ENCODE peak calls at places on chromosome 15, in nine cellular contexts. One of them, this sample, is unnamed.

GRCh38 chr15:69568621-69569020 is 116.0 kb downstream of the RPLP1 start:
- DNase-seq in NCI-H1092: no peak
- DNase-seq in NCI-H510A treated with DMSO at 0.1 percent for 48 hours: no peak
- DNase-seq in activated CD4-positive, alpha-beta memory T cell treated with anti-CD3 and anti-CD28 coated beads, Interleukin-2, amount 10 ng/mL, durations not matched to agents 7 days and 5 days: no peak
- DNase-seq in HEK293T: no peak
- DNase-seq in cardiac fibroblast: peak
- DNase-seq in stimulated activated CD8-positive, alpha-beta memory T cell treated with anti-CD3 and anti-CD28 coated beads, Interleukin-15, amount 100 ng/mL, for 48 hours: no peak
- DNase-seq in hepatocyte: no peak
- DNase-seq in NCI-H460: no peak
- DNase-seq in this sample: no peak

GRCh38 chr15:101500865-101501551 is 11.5 kb upstream of the PCSK6 start:
- DNase-seq in NCI-H1092: no peak
- DNase-seq in NCI-H460: no peak
- DNase-seq in activated CD4-positive, alpha-beta memory T cell treated with anti-CD3 and anti-CD28 coated beads, Interleukin-2, amount 10 ng/mL, durations not matched to agents 7 days and 5 days: no peak
- DNase-seq in cardiac fibroblast: peak
- DNase-seq in stimulated activated CD8-positive, alpha-beta memory T cell treated with anti-CD3 and anti-CD28 coated beads, Interleukin-15, amount 100 ng/mL, for 48 hours: no peak
- DNase-seq in NCI-H510A treated with DMSO at 0.1 percent for 48 hours: no peak
- DNase-seq in hepatocyte: peak
- DNase-seq in HEK293T: no peak
- DNase-seq in this sample: no peak

GRCh38 chr15:39400821-39401550 is 179.9 kb upstream of the THBS1 start:
- DNase-seq in activated CD4-positive, alpha-beta memory T cell treated with anti-CD3 and anti-CD28 coated beads, Interleukin-2, amount 10 ng/mL, durations not matched to agents 7 days and 5 days: no peak
- DNase-seq in NCI-H1092: no peak
- DNase-seq in HEK293T: no peak
- DNase-seq in hepatocyte: peak
- DNase-seq in stimulated activated CD8-positive, alpha-beta memory T cell treated with anti-CD3 and anti-CD28 coated beads, Interleukin-15, amount 100 ng/mL, for 48 hours: no peak
- DNase-seq in cardiac fibroblast: peak
- DNase-seq in NCI-H460: no peak
- DNase-seq in NCI-H510A treated with DMSO at 0.1 percent for 48 hours: no peak
- DNase-seq in this sample: no peak

GRCh38 chr15:41836072-41836471 is 2.6 kb upstream of the PLA2G4B start:
- DNase-seq in cardiac fibroblast: no peak
- DNase-seq in NCI-H460: no peak
- DNase-seq in HEK293T: no peak
- DNase-seq in stimulated activated CD8-positive, alpha-beta memory T cell treated with anti-CD3 and anti-CD28 coated beads, Interleukin-15, amount 100 ng/mL, for 48 hours: no peak
- DNase-seq in activated CD4-positive, alpha-beta memory T cell treated with anti-CD3 and anti-CD28 coated beads, Interleukin-2, amount 10 ng/mL, durations not matched to agents 7 days and 5 days: no peak
- DNase-seq in hepatocyte: no peak
- DNase-seq in NCI-H510A treated with DMSO at 0.1 percent for 48 hours: no peak
- DNase-seq in NCI-H1092: no peak
- DNase-seq in this sample: no peak

GRCh38 chr15:41878355-41878699 is 15.5 kb downstream of the SPTBN5 start:
- DNase-seq in HEK293T: no peak
- DNase-seq in activated CD4-positive, alpha-beta memory T cell treated with anti-CD3 and anti-CD28 coated beads, Interleukin-2, amount 10 ng/mL, durations not matched to agents 7 days and 5 days: no peak
- DNase-seq in hepatocyte: no peak
- DNase-seq in cardiac fibroblast: no peak
- DNase-seq in NCI-H1092: peak
- DNase-seq in NCI-H460: no peak
- DNase-seq in stimulated activated CD8-positive, alpha-beta memory T cell treated with anti-CD3 and anti-CD28 coated beads, Interleukin-15, amount 100 ng/mL, for 48 hours: no peak
- DNase-seq in NCI-H510A treated with DMSO at 0.1 percent for 48 hours: peak
- DNase-seq in this sample: no peak

GRCh38 chr15:81942655-81943054 is 103.2 kb downstream of the MEX3B start:
- DNase-seq in NCI-H1092: no peak
- DNase-seq in cardiac fibroblast: no peak
- DNase-seq in NCI-H460: no peak
- DNase-seq in activated CD4-positive, alpha-beta memory T cell treated with anti-CD3 and anti-CD28 coated beads, Interleukin-2, amount 10 ng/mL, durations not matched to agents 7 days and 5 days: no peak
- DNase-seq in hepatocyte: no peak
- DNase-seq in stimulated activated CD8-positive, alpha-beta memory T cell treated with anti-CD3 and anti-CD28 coated beads, Interleukin-15, amount 100 ng/mL, for 48 hours: no peak
- DNase-seq in HEK293T: no peak
- DNase-seq in NCI-H510A treated with DMSO at 0.1 percent for 48 hours: no peak
- DNase-seq in this sample: no peak

GRCh38 chr15:33587773-33588172 is 277.0 kb downstream of the RYR3 start:
- DNase-seq in activated CD4-positive, alpha-beta memory T cell treated with anti-CD3 and anti-CD28 coated beads, Interleukin-2, amount 10 ng/mL, durations not matched to agents 7 days and 5 days: no peak
- DNase-seq in NCI-H510A treated with DMSO at 0.1 percent for 48 hours: no peak
- DNase-seq in hepatocyte: no peak
- DNase-seq in NCI-H1092: no peak
- DNase-seq in cardiac fibroblast: peak
- DNase-seq in HEK293T: no peak
- DNase-seq in stimulated activated CD8-positive, alpha-beta memory T cell treated with anti-CD3 and anti-CD28 coated beads, Interleukin-15, amount 100 ng/mL, for 48 hours: no peak
- DNase-seq in NCI-H460: no peak
- DNase-seq in this sample: no peak

GRCh38 chr15:29731865-29732264 is 90.4 kb downstream of the TJP1 start:
- DNase-seq in HEK293T: no peak
- DNase-seq in stimulated activated CD8-positive, alpha-beta memory T cell treated with anti-CD3 and anti-CD28 coated beads, Interleukin-15, amount 100 ng/mL, for 48 hours: no peak
- DNase-seq in NCI-H510A treated with DMSO at 0.1 percent for 48 hours: no peak
- DNase-seq in cardiac fibroblast: no peak
- DNase-seq in NCI-H460: no peak
- DNase-seq in activated CD4-positive, alpha-beta memory T cell treated with anti-CD3 and anti-CD28 coated beads, Interleukin-2, amount 10 ng/mL, durations not matched to agents 7 days and 5 days: no peak
- DNase-seq in hepatocyte: no peak
- DNase-seq in NCI-H1092: no peak
- DNase-seq in this sample: no peak

GRCh38 chr15:100588638-100589242 is 13.2 kb downstream of the LINS1 start:
- DNase-seq in hepatocyte: no peak
- DNase-seq in NCI-H1092: no peak
- DNase-seq in stimulated activated CD8-positive, alpha-beta memory T cell treated with anti-CD3 and anti-CD28 coated beads, Interleukin-15, amount 100 ng/mL, for 48 hours: no peak
- DNase-seq in cardiac fibroblast: no peak
- DNase-seq in activated CD4-positive, alpha-beta memory T cell treated with anti-CD3 and anti-CD28 coated beads, Interleukin-2, amount 10 ng/mL, durations not matched to agents 7 days and 5 days: no peak
- DNase-seq in HEK293T: no peak
- DNase-seq in NCI-H510A treated with DMSO at 0.1 percent for 48 hours: no peak
- DNase-seq in NCI-H460: no peak
- DNase-seq in this sample: no peak

GRCh38 chr15:36914962-36915808 is 185.2 kb downstream of the MEIS2 start:
- DNase-seq in HEK293T: no peak
- DNase-seq in NCI-H1092: no peak
- DNase-seq in NCI-H460: no peak
- DNase-seq in stimulated activated CD8-positive, alpha-beta memory T cell treated with anti-CD3 and anti-CD28 coated beads, Interleukin-15, amount 100 ng/mL, for 48 hours: no peak
- DNase-seq in activated CD4-positive, alpha-beta memory T cell treated with anti-CD3 and anti-CD28 coated beads, Interleukin-2, amount 10 ng/mL, durations not matched to agents 7 days and 5 days: no peak
- DNase-seq in NCI-H510A treated with DMSO at 0.1 percent for 48 hours: no peak
- DNase-seq in cardiac fibroblast: peak
- DNase-seq in hepatocyte: peak
- DNase-seq in this sample: no peak

GRCh38 chr15:53536479-53537120 is 222.9 kb downstream of the WDR72 start:
- DNase-seq in NCI-H510A treated with DMSO at 0.1 percent for 48 hours: no peak
- DNase-seq in cardiac fibroblast: no peak
- DNase-seq in hepatocyte: no peak
- DNase-seq in NCI-H460: peak
- DNase-seq in stimulated activated CD8-positive, alpha-beta memory T cell treated with anti-CD3 and anti-CD28 coated beads, Interleukin-15, amount 100 ng/mL, for 48 hours: no peak
- DNase-seq in activated CD4-positive, alpha-beta memory T cell treated with anti-CD3 and anti-CD28 coated beads, Interleukin-2, amount 10 ng/mL, durations not matched to agents 7 days and 5 days: no peak
- DNase-seq in NCI-H1092: no peak
- DNase-seq in HEK293T: no peak
- DNase-seq in this sample: no peak

GRCh38 chr15:31435891-31436628 is 109.4 kb downstream of the KLF13 start:
- DNase-seq in activated CD4-positive, alpha-beta memory T cell treated with anti-CD3 and anti-CD28 coated beads, Interleukin-2, amount 10 ng/mL, durations not matched to agents 7 days and 5 days: peak
- DNase-seq in hepatocyte: no peak
- DNase-seq in NCI-H460: no peak
- DNase-seq in cardiac fibroblast: no peak
- DNase-seq in NCI-H1092: no peak
- DNase-seq in NCI-H510A treated with DMSO at 0.1 percent for 48 hours: no peak
- DNase-seq in stimulated activated CD8-positive, alpha-beta memory T cell treated with anti-CD3 and anti-CD28 coated beads, Interleukin-15, amount 100 ng/mL, for 48 hours: peak
- DNase-seq in HEK293T: no peak
- DNase-seq in this sample: no peak

GRCh38 chr15:66657062-66658020 is 44.7 kb upstream of the SMAD6 start:
- DNase-seq in cardiac fibroblast: peak
- DNase-seq in stimulated activated CD8-positive, alpha-beta memory T cell treated with anti-CD3 and anti-CD28 coated beads, Interleukin-15, amount 100 ng/mL, for 48 hours: no peak
- DNase-seq in hepatocyte: peak
- DNase-seq in NCI-H510A treated with DMSO at 0.1 percent for 48 hours: no peak
- DNase-seq in activated CD4-positive, alpha-beta memory T cell treated with anti-CD3 and anti-CD28 coated beads, Interleukin-2, amount 10 ng/mL, durations not matched to agents 7 days and 5 days: no peak
- DNase-seq in NCI-H460: no peak
- DNase-seq in NCI-H1092: no peak
- DNase-seq in HEK293T: no peak
- DNase-seq in this sample: no peak

GRCh38 chr15:60822403-60822802 is 343.5 kb upstream of the ICE2 start:
- DNase-seq in NCI-H460: no peak
- DNase-seq in HEK293T: no peak
- DNase-seq in cardiac fibroblast: no peak
- DNase-seq in NCI-H510A treated with DMSO at 0.1 percent for 48 hours: no peak
- DNase-seq in NCI-H1092: no peak
- DNase-seq in activated CD4-positive, alpha-beta memory T cell treated with anti-CD3 and anti-CD28 coated beads, Interleukin-2, amount 10 ng/mL, durations not matched to agents 7 days and 5 days: no peak
- DNase-seq in hepatocyte: no peak
- DNase-seq in stimulated activated CD8-positive, alpha-beta memory T cell treated with anti-CD3 and anti-CD28 coated beads, Interleukin-15, amount 100 ng/mL, for 48 hours: no peak
- DNase-seq in this sample: no peak

GRCh38 chr15:60538129-60538528 is 59.2 kb upstream of the ICE2 start:
- DNase-seq in HEK293T: no peak
- DNase-seq in stimulated activated CD8-positive, alpha-beta memory T cell treated with anti-CD3 and anti-CD28 coated beads, Interleukin-15, amount 100 ng/mL, for 48 hours: no peak
- DNase-seq in NCI-H460: no peak
- DNase-seq in NCI-H510A treated with DMSO at 0.1 percent for 48 hours: no peak
- DNase-seq in activated CD4-positive, alpha-beta memory T cell treated with anti-CD3 and anti-CD28 coated beads, Interleukin-2, amount 10 ng/mL, durations not matched to agents 7 days and 5 days: no peak
- DNase-seq in NCI-H1092: no peak
- DNase-seq in cardiac fibroblast: no peak
- DNase-seq in hepatocyte: no peak
- DNase-seq in this sample: no peak

GRCh38 chr15:51331141-51331540 is 7.3 kb downstream of the CYP19A1 start:
- DNase-seq in cardiac fibroblast: peak
- DNase-seq in stimulated activated CD8-positive, alpha-beta memory T cell treated with anti-CD3 and anti-CD28 coated beads, Interleukin-15, amount 100 ng/mL, for 48 hours: no peak
- DNase-seq in activated CD4-positive, alpha-beta memory T cell treated with anti-CD3 and anti-CD28 coated beads, Interleukin-2, amount 10 ng/mL, durations not matched to agents 7 days and 5 days: no peak
- DNase-seq in hepatocyte: peak
- DNase-seq in NCI-H460: no peak
- DNase-seq in HEK293T: no peak
- DNase-seq in NCI-H1092: no peak
- DNase-seq in NCI-H510A treated with DMSO at 0.1 percent for 48 hours: no peak
- DNase-seq in this sample: no peak

GRCh38 chr15:39427705-39428104 is 153.2 kb upstream of the THBS1 start:
- DNase-seq in cardiac fibroblast: no peak
- DNase-seq in hepatocyte: no peak
- DNase-seq in stimulated activated CD8-positive, alpha-beta memory T cell treated with anti-CD3 and anti-CD28 coated beads, Interleukin-15, amount 100 ng/mL, for 48 hours: no peak
- DNase-seq in NCI-H510A treated with DMSO at 0.1 percent for 48 hours: no peak
- DNase-seq in NCI-H1092: no peak
- DNase-seq in HEK293T: no peak
- DNase-seq in NCI-H460: no peak
- DNase-seq in activated CD4-positive, alpha-beta memory T cell treated with anti-CD3 and anti-CD28 coated beads, Interleukin-2, amount 10 ng/mL, durations not matched to agents 7 days and 5 days: no peak
- DNase-seq in this sample: no peak

GRCh38 chr15:38651328-38652038 is 86.9 kb upstream of the RASGRP1 start:
- DNase-seq in NCI-H510A treated with DMSO at 0.1 percent for 48 hours: no peak
- DNase-seq in HEK293T: no peak
- DNase-seq in stimulated activated CD8-positive, alpha-beta memory T cell treated with anti-CD3 and anti-CD28 coated beads, Interleukin-15, amount 100 ng/mL, for 48 hours: no peak
- DNase-seq in activated CD4-positive, alpha-beta memory T cell treated with anti-CD3 and anti-CD28 coated beads, Interleukin-2, amount 10 ng/mL, durations not matched to agents 7 days and 5 days: peak
- DNase-seq in NCI-H1092: no peak
- DNase-seq in cardiac fibroblast: no peak
- DNase-seq in hepatocyte: no peak
- DNase-seq in NCI-H460: no peak
- DNase-seq in this sample: no peak

GRCh38 chr15:27179789-27180188 is 208.8 kb downstream of the GABRG3 start:
- DNase-seq in NCI-H510A treated with DMSO at 0.1 percent for 48 hours: peak
- DNase-seq in activated CD4-positive, alpha-beta memory T cell treated with anti-CD3 and anti-CD28 coated beads, Interleukin-2, amount 10 ng/mL, durations not matched to agents 7 days and 5 days: no peak
- DNase-seq in NCI-H1092: no peak
- DNase-seq in stimulated activated CD8-positive, alpha-beta memory T cell treated with anti-CD3 and anti-CD28 coated beads, Interleukin-15, amount 100 ng/mL, for 48 hours: no peak
- DNase-seq in NCI-H460: no peak
- DNase-seq in cardiac fibroblast: no peak
- DNase-seq in hepatocyte: no peak
- DNase-seq in HEK293T: no peak
- DNase-seq in this sample: no peak

GRCh38 chr15:55289011-55289572 is 521 bp downstream of the RAB27A start:
- DNase-seq in cardiac fibroblast: peak
- DNase-seq in NCI-H1092: no peak
- DNase-seq in activated CD4-positive, alpha-beta memory T cell treated with anti-CD3 and anti-CD28 coated beads, Interleukin-2, amount 10 ng/mL, durations not matched to agents 7 days and 5 days: peak
- DNase-seq in NCI-H460: no peak
- DNase-seq in stimulated activated CD8-positive, alpha-beta memory T cell treated with anti-CD3 and anti-CD28 coated beads, Interleukin-15, amount 100 ng/mL, for 48 hours: no peak
- DNase-seq in NCI-H510A treated with DMSO at 0.1 percent for 48 hours: peak
- DNase-seq in HEK293T: peak
- DNase-seq in hepatocyte: peak
- DNase-seq in this sample: no peak

GRCh38 chr15:93235321-93235720 is 146.3 kb upstream of the RGMA start:
- DNase-seq in NCI-H460: no peak
- DNase-seq in activated CD4-positive, alpha-beta memory T cell treated with anti-CD3 and anti-CD28 coated beads, Interleukin-2, amount 10 ng/mL, durations not matched to agents 7 days and 5 days: no peak
- DNase-seq in NCI-H1092: no peak
- DNase-seq in NCI-H510A treated with DMSO at 0.1 percent for 48 hours: no peak
- DNase-seq in HEK293T: no peak
- DNase-seq in stimulated activated CD8-positive, alpha-beta memory T cell treated with anti-CD3 and anti-CD28 coated beads, Interleukin-15, amount 100 ng/mL, for 48 hours: no peak
- DNase-seq in cardiac fibroblast: no peak
- DNase-seq in hepatocyte: no peak
- DNase-seq in this sample: no peak

GRCh38 chr15:73959012-73959581 is 32.8 kb downstream of the LOXL1 start:
- DNase-seq in activated CD4-positive, alpha-beta memory T cell treated with anti-CD3 and anti-CD28 coated beads, Interleukin-2, amount 10 ng/mL, durations not matched to agents 7 days and 5 days: peak
- DNase-seq in cardiac fibroblast: no peak
- DNase-seq in stimulated activated CD8-positive, alpha-beta memory T cell treated with anti-CD3 and anti-CD28 coated beads, Interleukin-15, amount 100 ng/mL, for 48 hours: no peak
- DNase-seq in hepatocyte: no peak
- DNase-seq in NCI-H460: no peak
- DNase-seq in HEK293T: no peak
- DNase-seq in NCI-H510A treated with DMSO at 0.1 percent for 48 hours: peak
- DNase-seq in NCI-H1092: no peak
- DNase-seq in this sample: no peak

GRCh38 chr15:68277131-68277604 is 377 bp upstream of the FEM1B start:
- DNase-seq in cardiac fibroblast: peak
- DNase-seq in NCI-H1092: peak
- DNase-seq in HEK293T: peak
- DNase-seq in NCI-H460: no peak
- DNase-seq in hepatocyte: peak
- DNase-seq in activated CD4-positive, alpha-beta memory T cell treated with anti-CD3 and anti-CD28 coated beads, Interleukin-2, amount 10 ng/mL, durations not matched to agents 7 days and 5 days: no peak
- DNase-seq in NCI-H510A treated with DMSO at 0.1 percent for 48 hours: peak
- DNase-seq in stimulated activated CD8-positive, alpha-beta memory T cell treated with anti-CD3 and anti-CD28 coated beads, Interleukin-15, amount 100 ng/mL, for 48 hours: no peak
- DNase-seq in this sample: no peak

GRCh38 chr15:25670025-25670554 is 193.0 kb downstream of the ATP10A start:
- DNase-seq in HEK293T: peak
- DNase-seq in activated CD4-positive, alpha-beta memory T cell treated with anti-CD3 and anti-CD28 coated beads, Interleukin-2, amount 10 ng/mL, durations not matched to agents 7 days and 5 days: no peak
- DNase-seq in hepatocyte: peak
- DNase-seq in stimulated activated CD8-positive, alpha-beta memory T cell treated with anti-CD3 and anti-CD28 coated beads, Interleukin-15, amount 100 ng/mL, for 48 hours: no peak
- DNase-seq in cardiac fibroblast: peak
- DNase-seq in NCI-H1092: peak
- DNase-seq in NCI-H510A treated with DMSO at 0.1 percent for 48 hours: no peak
- DNase-seq in NCI-H460: no peak
- DNase-seq in this sample: no peak

GRCh38 chr15:90813796-90814192 is 54.6 kb upstream of the FURIN start:
- DNase-seq in NCI-H1092: no peak
- DNase-seq in HEK293T: no peak
- DNase-seq in stimulated activated CD8-positive, alpha-beta memory T cell treated with anti-CD3 and anti-CD28 coated beads, Interleukin-15, amount 100 ng/mL, for 48 hours: no peak
- DNase-seq in activated CD4-positive, alpha-beta memory T cell treated with anti-CD3 and anti-CD28 coated beads, Interleukin-2, amount 10 ng/mL, durations not matched to agents 7 days and 5 days: no peak
- DNase-seq in hepatocyte: no peak
- DNase-seq in cardiac fibroblast: no peak
- DNase-seq in NCI-H510A treated with DMSO at 0.1 percent for 48 hours: no peak
- DNase-seq in NCI-H460: no peak
- DNase-seq in this sample: no peak

GRCh38 chr15:90031231-90031791 is 30.2 kb downstream of the ZNF710 start:
- DNase-seq in stimulated activated CD8-positive, alpha-beta memory T cell treated with anti-CD3 and anti-CD28 coated beads, Interleukin-15, amount 100 ng/mL, for 48 hours: no peak
- DNase-seq in NCI-H510A treated with DMSO at 0.1 percent for 48 hours: no peak
- DNase-seq in NCI-H460: no peak
- DNase-seq in cardiac fibroblast: peak
- DNase-seq in hepatocyte: no peak
- DNase-seq in HEK293T: no peak
- DNase-seq in activated CD4-positive, alpha-beta memory T cell treated with anti-CD3 and anti-CD28 coated beads, Interleukin-2, amount 10 ng/mL, durations not matched to agents 7 days and 5 days: peak
- DNase-seq in NCI-H1092: no peak
- DNase-seq in this sample: no peak

GRCh38 chr15:66733976-66734375 is 31.9 kb downstream of the SMAD6 start:
- DNase-seq in activated CD4-positive, alpha-beta memory T cell treated with anti-CD3 and anti-CD28 coated beads, Interleukin-2, amount 10 ng/mL, durations not matched to agents 7 days and 5 days: no peak
- DNase-seq in HEK293T: no peak
- DNase-seq in hepatocyte: no peak
- DNase-seq in cardiac fibroblast: peak
- DNase-seq in NCI-H1092: no peak
- DNase-seq in stimulated activated CD8-positive, alpha-beta memory T cell treated with anti-CD3 and anti-CD28 coated beads, Interleukin-15, amount 100 ng/mL, for 48 hours: no peak
- DNase-seq in NCI-H510A treated with DMSO at 0.1 percent for 48 hours: no peak
- DNase-seq in NCI-H460: no peak
- DNase-seq in this sample: no peak

GRCh38 chr15:99683000-99683670 is 50.1 kb downstream of the LYSMD4 start:
- DNase-seq in stimulated activated CD8-positive, alpha-beta memory T cell treated with anti-CD3 and anti-CD28 coated beads, Interleukin-15, amount 100 ng/mL, for 48 hours: no peak
- DNase-seq in hepatocyte: no peak
- DNase-seq in NCI-H1092: no peak
- DNase-seq in NCI-H510A treated with DMSO at 0.1 percent for 48 hours: no peak
- DNase-seq in activated CD4-positive, alpha-beta memory T cell treated with anti-CD3 and anti-CD28 coated beads, Interleukin-2, amount 10 ng/mL, durations not matched to agents 7 days and 5 days: no peak
- DNase-seq in cardiac fibroblast: peak
- DNase-seq in HEK293T: no peak
- DNase-seq in NCI-H460: no peak
- DNase-seq in this sample: peak

GRCh38 chr15:28021281-28022039 is 77.7 kb downstream of the OCA2 start:
- DNase-seq in HEK293T: peak
- DNase-seq in activated CD4-positive, alpha-beta memory T cell treated with anti-CD3 and anti-CD28 coated beads, Interleukin-2, amount 10 ng/mL, durations not matched to agents 7 days and 5 days: no peak
- DNase-seq in hepatocyte: peak
- DNase-seq in NCI-H510A treated with DMSO at 0.1 percent for 48 hours: peak
- DNase-seq in cardiac fibroblast: peak
- DNase-seq in stimulated activated CD8-positive, alpha-beta memory T cell treated with anti-CD3 and anti-CD28 coated beads, Interleukin-15, amount 100 ng/mL, for 48 hours: no peak
- DNase-seq in NCI-H1092: peak
- DNase-seq in NCI-H460: peak
- DNase-seq in this sample: no peak

GRCh38 chr15:88681610-88682221 is 42.9 kb downstream of the ISG20 start:
- DNase-seq in hepatocyte: peak
- DNase-seq in NCI-H1092: no peak
- DNase-seq in NCI-H460: no peak
- DNase-seq in NCI-H510A treated with DMSO at 0.1 percent for 48 hours: no peak
- DNase-seq in activated CD4-positive, alpha-beta memory T cell treated with anti-CD3 and anti-CD28 coated beads, Interleukin-2, amount 10 ng/mL, durations not matched to agents 7 days and 5 days: no peak
- DNase-seq in cardiac fibroblast: no peak
- DNase-seq in HEK293T: no peak
- DNase-seq in stimulated activated CD8-positive, alpha-beta memory T cell treated with anti-CD3 and anti-CD28 coated beads, Interleukin-15, amount 100 ng/mL, for 48 hours: no peak
- DNase-seq in this sample: no peak

GRCh38 chr15:88658972-88659931 is 20.4 kb downstream of the ISG20 start:
- DNase-seq in NCI-H1092: no peak
- DNase-seq in hepatocyte: no peak
- DNase-seq in HEK293T: no peak
- DNase-seq in stimulated activated CD8-positive, alpha-beta memory T cell treated with anti-CD3 and anti-CD28 coated beads, Interleukin-15, amount 100 ng/mL, for 48 hours: no peak
- DNase-seq in NCI-H460: no peak
- DNase-seq in cardiac fibroblast: peak
- DNase-seq in NCI-H510A treated with DMSO at 0.1 percent for 48 hours: no peak
- DNase-seq in activated CD4-positive, alpha-beta memory T cell treated with anti-CD3 and anti-CD28 coated beads, Interleukin-2, amount 10 ng/mL, durations not matched to agents 7 days and 5 days: no peak
- DNase-seq in this sample: no peak

This sample was measured in pulmonary artery endothelial cell.